ENCODE peak calls at places on chromosomes 3 and 15, in ten cellular contexts. L, D, T, B, C, W, G, U, I and K are unnamed samples.

GRCh38 chr3:125107384-125107783 is 51.6 kb upstream of the HEG1 start:
- DNase-seq in C (no peak), B (no peak), T (no peak), I (no peak), L (no peak), W (no peak), D (no peak), U (no peak), G (no peak), K (no peak)

GRCh38 chr15:55774113-55774970 is 31.4 kb upstream of the PRTG start:
- DNase-seq in U (no peak), T (peak; percentile 93), B (no peak), G (no peak), I (peak; percentile 45), L (no peak), C (no peak), D (peak; percentile 74), W (peak; percentile 60), K (peak; percentile 48)

GRCh38 chr3:189808246-189809007 is 177.2 kb downstream of the TP63 start:
- DNase-seq in C (no peak), D (no peak), W (no peak), G (no peak), U (no peak), L (no peak), B (no peak), T (no peak), I (no peak), K (no peak)

GRCh38 chr15:62569460-62570404 is 404.6 kb upstream of the C2CD4B start:
- DNase-seq in U (peak; percentile 68), I (peak; percentile 64), W (peak; percentile 92), D (no peak), B (no peak), L (peak; percentile 88), G (no peak), C (no peak), T (no peak), K (peak; percentile 73)

GRCh38 chr15:92019706-92020105 is 166.2 kb downstream of the SLCO3A1 start:
- DNase-seq in G (no peak), D (no peak), L (no peak), T (no peak), I (no peak), C (no peak), B (no peak), W (no peak), U (no peak), K (no peak)

GRCh38 chr3:54180926-54181325 is 58.6 kb downstream of the CACNA2D3 start:
- DNase-seq in D (no peak), I (no peak), G (no peak), T (no peak), W (no peak), L (no peak), C (no peak), B (no peak), U (no peak), K (no peak)

GRCh38 chr3:86996261-86996955 is 5.5 kb upstream of the VGLL3 start:
- DNase-seq in G (no peak), C (no peak), D (no peak), L (no peak), T (no peak), I (peak; percentile 69), U (no peak), W (no peak), B (no peak), K (no peak)

GRCh38 chr3:177377166-177377565 is 179.9 kb upstream of the TBL1XR1 start:
- DNase-seq in C (no peak), U (no peak), G (no peak), D (no peak), B (no peak), L (no peak), W (peak; percentile 33), I (no peak), T (no peak), K (no peak)

GRCh38 chr15:99634576-99634975 is 68.8 kb downstream of the MEF2A start:
- DNase-seq in D (no peak), W (no peak), T (no peak), C (no peak), I (no peak), U (peak; percentile 35), L (no peak), B (no peak), G (no peak), K (no peak)

GRCh38 chr3:184129012-184129411 is 6.1 kb upstream of the EIF2B5 start:
- DNase-seq in L (no peak), W (peak; percentile 55), T (peak; percentile 84), B (no peak), C (no peak), I (peak; percentile 73), D (peak; percentile 72), U (no peak), G (no peak), K (no peak)

GRCh38 chr3:31066999-31067398 is 172.5 kb upstream of the GADL1 start:
- DNase-seq in U (no peak), L (no peak), W (peak; percentile 96), G (no peak), T (no peak), I (peak; percentile 98), B (no peak), C (no peak), D (no peak), K (no peak)

GRCh38 chr3:126353694-126354321 is 3.4 kb downstream of the KLF15 start:
- DNase-seq in D (no peak), C (no peak), T (no peak), W (no peak), B (no peak), I (no peak), G (no peak), L (peak; percentile 60), U (no peak), K (peak; percentile 62)

GRCh38 chr15:55775316-55775715 is 32.4 kb upstream of the PRTG start:
- DNase-seq in G (no peak), B (no peak), C (no peak), W (peak; percentile 27), U (no peak), D (peak; percentile 41), T (no peak), I (peak; percentile 29), L (no peak), K (no peak)

GRCh38 chr3:186165331-186165730 is 56.4 kb upstream of the ETV5 start:
- DNase-seq in I (no peak), D (no peak), L (no peak), W (no peak), C (no peak), B (no peak), T (peak; percentile 14), U (no peak), G (no peak), K (no peak)

GRCh38 chr15:88745696-88746095 is 57.5 kb upstream of the ACAN start:
- DNase-seq in B (no peak), T (no peak), D (no peak), W (peak; percentile 56), L (no peak), G (no peak), U (no peak), C (no peak), I (peak; percentile 63), K (no peak)

GRCh38 chr3:171315101-171315500 is 145.1 kb downstream of the TNIK start:
- DNase-seq in B (no peak), U (no peak), I (no peak), D (no peak), G (no peak), C (no peak), T (no peak), W (no peak), L (no peak), K (no peak)

DNA sequence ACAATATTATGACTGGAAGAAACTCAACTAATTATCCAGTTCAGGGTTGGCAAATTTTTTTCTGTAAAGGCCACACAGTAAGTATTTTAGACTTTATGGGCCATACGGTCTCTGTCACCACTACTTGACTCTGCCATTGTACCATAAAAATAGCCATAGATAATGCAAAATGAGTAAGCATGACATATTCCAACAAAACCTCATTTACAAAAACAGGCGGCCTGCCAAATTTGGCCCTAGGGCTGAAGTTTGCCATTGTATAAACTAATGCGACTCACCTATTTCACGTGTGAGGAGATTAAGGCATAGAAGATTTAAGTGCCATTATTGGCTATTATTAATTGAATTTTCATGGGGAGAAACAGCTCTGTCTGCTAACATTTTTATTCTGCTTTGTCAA is 116.8 kb upstream of the CNTN6 start:
- DNase-seq in T (no peak), B (no peak), D (no peak), G (no peak), I (no peak), L (no peak), W (peak; percentile 5), U (no peak), C (no peak), K (no peak)
- H3K4me1 ChIP-seq in T (no peaks in the 10 kb centered on the region), B (no peaks in the 10 kb centered on the region), D (no peaks in the 10 kb centered on the region), G (no peaks in the 10 kb centered on the region), I (no peaks in the 10 kb centered on the region), L (no peaks in the 10 kb centered on the region), W (no peaks in the 10 kb centered on the region), U (no peaks in the 10 kb centered on the region), C (no peaks in the 10 kb centered on the region), K (peaks cover under 1% of the 10 kb centered on the region)

DNA sequence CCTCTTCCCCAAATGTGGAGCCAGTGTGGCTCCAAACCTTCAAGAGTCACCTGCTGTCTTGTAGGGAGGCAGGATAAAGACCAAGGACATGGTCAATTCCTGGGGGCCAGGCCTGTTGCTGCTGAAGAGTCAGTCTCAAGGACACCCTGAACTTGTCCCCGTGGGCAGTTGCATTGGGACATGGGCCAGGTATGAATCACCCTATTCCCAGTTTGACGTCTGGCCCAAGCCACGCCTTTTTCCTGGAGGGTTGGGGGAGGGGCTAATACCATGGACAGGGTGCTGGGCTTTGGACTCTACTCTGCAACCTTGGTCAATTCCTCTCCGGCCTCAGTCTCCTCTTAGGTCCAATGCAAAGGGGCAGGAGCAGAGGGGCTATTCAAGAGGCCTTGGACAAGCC is 10.4 kb downstream of the ATP2B2 start:
- DNase-seq in L (peak; percentile 60), B (no peak), D (no peak), C (no peak), I (peak; percentile 36), G (no peak), W (peak; percentile 63), T (peak; percentile 70), U (peak; percentile 85), K (no peak)
- H3K27ac ChIP-seq in L (no peak overlapping the region), B (no peak overlapping the region), D (no peak overlapping the region), C (no peak overlapping the region), I (no peak overlapping the region), G (no peak overlapping the region), W (no peak overlapping the region), T (no peak overlapping the region), U (no peak overlapping the region), K (no peak overlapping the region)

DNA sequence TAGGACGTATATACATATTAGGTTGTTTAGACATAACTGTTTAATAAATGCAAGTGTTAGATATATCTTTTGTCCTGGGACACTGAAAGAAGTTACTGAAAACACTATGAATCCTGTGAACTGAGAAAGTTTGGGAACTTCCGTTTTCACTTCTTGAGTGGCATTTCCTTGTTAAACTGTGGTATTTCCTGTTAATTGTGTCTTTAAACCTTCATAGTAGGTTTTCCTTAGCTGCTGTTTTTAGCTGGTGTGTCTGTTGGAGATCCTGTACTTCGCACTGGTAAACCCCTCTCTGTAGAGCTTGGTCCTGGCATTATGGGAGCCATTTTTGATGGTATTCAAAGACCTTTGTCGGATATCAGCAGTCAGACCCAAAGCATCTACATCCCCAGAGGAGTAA is 37.1 kb downstream of the ATP6V1A start:
- DNase-seq in I (peak; percentile 18), B (no peak), U (no peak), L (no peak), W (no peak), T (no peak), G (no peak), C (no peak), D (no peak), K (no peak)
- H3K4me3 ChIP-seq in I (peak overlapping the region; percentile 3), B (no peak overlapping the region), U (no peak overlapping the region), L (no peak overlapping the region), W (no peak overlapping the region), T (no peak overlapping the region), G (no peak overlapping the region), C (no peak overlapping the region), D (no peak overlapping the region), K (no peak overlapping the region)

GRCh38 chr15:28957606-28958498 is 72.1 kb downstream of the APBA2 start:
- DNase-seq in B (no peak), W (no peak), D (no peak), I (no peak), C (no peak), T (peak; percentile 17), U (no peak), G (no peak), L (no peak), K (peak; percentile 62)
- H3K4me1 ChIP-seq in B (peaks cover 4% of the 10 kb centered on the region), W (peaks cover 24% of the 10 kb centered on the region), D (peaks cover 19% of the 10 kb centered on the region), I (no peaks in the 10 kb centered on the region), C (peaks cover 33% of the 10 kb centered on the region), T (no peaks in the 10 kb centered on the region), U (no peaks in the 10 kb centered on the region), G (peaks cover 4% of the 10 kb centered on the region), L (no peaks in the 10 kb centered on the region), K (no peaks in the 10 kb centered on the region)